ENCODE peak calls at places on chromosomes 5 and 9, in four cellular contexts. One of them, this sample, is unnamed.

GRCh38 chr5:167565555-167565954 is 725.9 kb upstream of the WWC1 start:
- DNase-seq in cardiac fibroblast: peak; percentile 26
- DNase-seq in pancreas: no peak
- DNase-seq in MM.1S: peak; percentile 19
- DNase-seq in this sample: no peak

GRCh38 chr9:119369670-119370366 is 583 bp upstream of the BRINP1 start:
- DNase-seq in cardiac fibroblast: no peak
- DNase-seq in pancreas: no peak
- DNase-seq in MM.1S: no peak
- DNase-seq in this sample: no peak

GRCh38 chr9:98315067-98315453 is 59.6 kb upstream of the TBC1D2 start:
- DNase-seq in cardiac fibroblast: no peak
- DNase-seq in pancreas: no peak
- DNase-seq in MM.1S: no peak
- DNase-seq in this sample: no peak

GRCh38 chr9:34089311-34089710 is 37.2 kb downstream of the DCAF12 start:
- DNase-seq in cardiac fibroblast: no peak
- DNase-seq in pancreas: no peak
- DNase-seq in MM.1S: no peak
- DNase-seq in this sample: no peak

GRCh38 chr5:83724915-83725314 is 4.3 kb upstream of the HAPLN1 start:
- DNase-seq in cardiac fibroblast: no peak
- DNase-seq in pancreas: no peak
- DNase-seq in MM.1S: no peak
- DNase-seq in this sample: no peak

GRCh38 chr5:95743248-95743647 is 12.1 kb downstream of the RHOBTB3 start:
- DNase-seq in cardiac fibroblast: no peak
- DNase-seq in pancreas: no peak
- DNase-seq in MM.1S: no peak
- DNase-seq in this sample: no peak

GRCh38 chr5:119285070-119285916 is 70.5 kb upstream of the TNFAIP8 start:
- DNase-seq in cardiac fibroblast: peak; percentile 44
- DNase-seq in pancreas: no peak
- DNase-seq in MM.1S: no peak
- DNase-seq in this sample: no peak

GRCh38 chr5:60436518-60436917 is 263.4 kb downstream of the DEPDC1B start:
- DNase-seq in cardiac fibroblast: no peak
- DNase-seq in pancreas: no peak
- DNase-seq in MM.1S: no peak
- DNase-seq in this sample: no peak

GRCh38 chr9:4116708-4117460 is 183.0 kb downstream of the GLIS3 start:
- DNase-seq in cardiac fibroblast: peak; percentile 77
- DNase-seq in pancreas: no peak
- DNase-seq in MM.1S: no peak
- DNase-seq in this sample: no peak

GRCh38 chr5:110823571-110823970 is 84.8 kb downstream of the SLC25A46 start:
- DNase-seq in cardiac fibroblast: no peak
- DNase-seq in pancreas: no peak
- DNase-seq in MM.1S: no peak
- DNase-seq in this sample: no peak

GRCh38 chr5:176473335-176474006 is 25.3 kb downstream of the FAF2 start:
- DNase-seq in cardiac fibroblast: no peak
- DNase-seq in pancreas: no peak
- DNase-seq in MM.1S: no peak
- DNase-seq in this sample: no peak

GRCh38 chr9:35726876-35727438 is 5.0 kb downstream of the TLN1 start:
- DNase-seq in cardiac fibroblast: peak; percentile 68
- DNase-seq in pancreas: no peak
- DNase-seq in MM.1S: no peak
- DNase-seq in this sample: no peak

GRCh38 chr9:69454327-69454726 is 129.3 kb downstream of the ENTREP1 start:
- DNase-seq in cardiac fibroblast: no peak
- DNase-seq in pancreas: no peak
- DNase-seq in MM.1S: no peak
- DNase-seq in this sample: no peak
- TF ChIP-seq CTCF in cardiac fibroblast: no peak
- TF ChIP-seq CTCF in pancreas: no peak
- TF ChIP-seq CTCF in MM.1S: no peak
- TF ChIP-seq CTCF in this sample: no peak

GRCh38 chr5:116564756-116565593 is 9.6 kb downstream of the SEMA6A start:
- DNase-seq in cardiac fibroblast: no peak
- DNase-seq in pancreas: no peak
- DNase-seq in MM.1S: no peak
- DNase-seq in this sample: no peak
- H3K4me3 ChIP-seq in cardiac fibroblast: no peak overlapping the region
- H3K4me3 ChIP-seq in pancreas: no peak overlapping the region
- H3K4me3 ChIP-seq in MM.1S: no peak overlapping the region
- H3K4me3 ChIP-seq in this sample: no peak overlapping the region

GRCh38 chr9:14782652-14783051 is 60.1 kb upstream of the CER1 start:
- DNase-seq in cardiac fibroblast: no peak
- DNase-seq in pancreas: no peak
- DNase-seq in MM.1S: no peak
- DNase-seq in this sample: no peak
- TF ChIP-seq CTCF in cardiac fibroblast: no peak
- TF ChIP-seq CTCF in pancreas: no peak
- TF ChIP-seq CTCF in MM.1S: no peak
- TF ChIP-seq CTCF in this sample: no peak

GRCh38 chr9:114486205-114486963 is 18.9 kb downstream of the WHRN start:
- DNase-seq in cardiac fibroblast: no peak
- DNase-seq in pancreas: no peak
- DNase-seq in MM.1S: no peak
- DNase-seq in this sample: no peak
- H3K4me3 ChIP-seq in cardiac fibroblast: no peak overlapping the region
- H3K4me3 ChIP-seq in pancreas: no peak overlapping the region
- H3K4me3 ChIP-seq in MM.1S: no peak overlapping the region
- H3K4me3 ChIP-seq in this sample: no peak overlapping the region